ENCODE peak calls at places on chromosomes 5 and 9, in four cellular contexts. M is D341Med; R is stimulated activated CD8-positive, alpha-beta memory T cell treated with anti-CD3 and anti-CD28 coated beads, Interleukin-15, amount 100 ng/mL, for 24 hours; J is stimulated activated CD4-positive, alpha-beta T cell treated with anti-CD3 and anti-CD28 coated beads, TNF-alpha, amount 100 ng/mL, for 4 hours. H is an unnamed sample.

GRCh38 chr9:37104183-37104889 is 16.0 kb upstream of the ZCCHC7 start:
- DNase-seq in M (no peak), R (no peak), J (no peak), H (no peak)

GRCh38 chr5:126811515-126812198 is 34.7 kb downstream of the LMNB1 start:
- DNase-seq in M (no peak), R (no peak), J (no peak), H (no peak)

GRCh38 chr9:129263836-129264235 is 85.8 kb upstream of the IER5L start:
- DNase-seq in M (no peak), R (no peak), J (no peak), H (no peak)

GRCh38 chr9:129006328-129007034 is 21.6 kb downstream of the SH3GLB2 start:
- DNase-seq in M (peak), R (no peak), J (peak), H (no peak)

GRCh38 chr9:113503613-113504230 is 40.2 kb downstream of the RGS3 start:
- DNase-seq in M (no peak), R (no peak), J (no peak), H (no peak)

GRCh38 chr5:144304683-144305082 is 134.0 kb downstream of the KCTD16 start:
- DNase-seq in M (no peak), R (no peak), J (no peak), H (no peak)

GRCh38 chr5:8633706-8634105 is 764.8 kb downstream of the MTRR start:
- DNase-seq in M (no peak), R (no peak), J (no peak), H (no peak)

GRCh38 chr9:117273612-117274011 is 141.2 kb downstream of the ASTN2 start:
- DNase-seq in M (no peak), R (no peak), J (no peak), H (no peak)

GRCh38 chr9:122392714-122393113 is 21.9 kb downstream of the PTGS1 start:
- DNase-seq in M (no peak), R (no peak), J (no peak), H (no peak)

GRCh38 chr5:178627259-178627598 is 379 bp upstream of the CLK4 start:
- DNase-seq in M (no peak), R (no peak), J (no peak), H (no peak)

GRCh38 chr5:78644129-78644528 is 4.4 kb downstream of the LHFPL2 start:
- DNase-seq in M (no peak), R (no peak), J (no peak), H (no peak)

GRCh38 chr9:35806101-35806500 is 6.0 kb downstream of the SPAG8 start:
- DNase-seq in M (no peak), R (no peak), J (no peak), H (no peak)